ENCODE peak calls at places on chromosomes 16 and 17, in five cellular contexts. G, B, P, K and C are unnamed samples.

GRCh38 chr17:18327556-18327955 is 12.5 kb downstream of the SMCR8 start:
- DNase-seq in G (no peak), K (no peak), P (no peak), B (no peak), C (peak)

GRCh38 chr17:6455321-6455705 is 11.1 kb downstream of the PIMREG start:
- DNase-seq in P (no peak), K (no peak), G (peak), B (no peak), C (peak)

GRCh38 chr17:13498184-13498583 is 103.5 kb downstream of the HS3ST3A1 start:
- DNase-seq in K (no peak), G (no peak), P (no peak), B (no peak), C (no peak)

GRCh38 chr17:78112508-78113471 is 15.8 kb downstream of the TMC6 start:
- DNase-seq in B (peak), P (peak), K (peak), G (peak), C (peak)

GRCh38 chr16:87392823-87393679 is 915 bp downstream of the MAP1LC3B start:
- DNase-seq in B (peak), G (peak), K (peak), P (peak), C (peak)

GRCh38 chr17:41739661-41740352 is 5.4 kb upstream of the HAP1 start:
- DNase-seq in K (no peak), G (no peak), B (no peak), P (peak), C (peak)

GRCh38 chr16:73020409-73020884 is 27.5 kb downstream of the ZFHX3 start:
- DNase-seq in K (peak), G (no peak), B (peak), P (peak), C (peak)

GRCh38 chr17:557371-557770 is 157.3 kb downstream of the VPS53 start:
- DNase-seq in P (no peak), B (no peak), K (no peak), G (no peak), C (no peak)

GRCh38 chr17:9218068-9218635 is 196.8 kb downstream of the NTN1 start:
- DNase-seq in G (no peak), P (no peak), K (no peak), B (no peak), C (peak)

GRCh38 chr17:80791758-80792284 is 199.8 kb upstream of the CHMP6 start:
- DNase-seq in K (peak), B (peak), P (peak), G (no peak), C (peak)

GRCh38 chr16:30658731-30659506 is 688 bp downstream of the FBRS start:
- DNase-seq in B (peak), K (peak), P (peak), G (peak), C (peak)

GRCh38 chr17:50218071-50218759 is 16.8 kb upstream of the COL1A1 start:
- DNase-seq in G (no peak), P (no peak), K (no peak), B (no peak), C (peak)

GRCh38 chr16:85170066-85171003 is 58.1 kb upstream of the CIBAR2 start:
- DNase-seq in K (peak), P (no peak), G (no peak), B (no peak), C (peak)

GRCh38 chr17:17205368-17206148 is 575 bp downstream of the PLD6 start:
- DNase-seq in G (peak), B (peak), K (peak), P (peak), C (peak)

GRCh38 chr17:79944821-79945391 is 90.8 kb downstream of the TBC1D16 start:
- DNase-seq in P (no peak), G (no peak), K (peak), B (peak), C (peak)

GRCh38 chr16:15777533-15778203 is 79.2 kb downstream of the MYH11 start:
- DNase-seq in B (no peak), K (no peak), P (peak), G (peak), C (no peak)

GRCh38 chr16:47392114-47392513 is 68.7 kb downstream of the ITFG1 start:
- DNase-seq in P (no peak), G (peak), K (no peak), B (no peak), C (peak)

GRCh38 chr16:1108299-1109252 is 12.5 kb upstream of the C1QTNF8 start:
- DNase-seq in P (peak), B (peak), G (no peak), K (peak), C (peak)

GRCh38 chr16:11669380-11670146 is 1.3 kb downstream of the SNN start:
- DNase-seq in B (peak), P (no peak), G (no peak), K (peak), C (peak)

GRCh38 chr16:23676924-23677480 is 1.7 kb upstream of the PLK1 start:
- DNase-seq in P (no peak), K (no peak), B (no peak), G (no peak), C (peak)

GRCh38 chr16:23679986-23680336 is 1.3 kb downstream of the PLK1 start:
- DNase-seq in G (peak), P (no peak), B (no peak), K (no peak), C (no peak)

GRCh38 chr16:23679274-23679985 is 741 bp downstream of the PLK1 start:
- DNase-seq in B (peak), P (peak), K (no peak), G (peak), C (peak)

GRCh38 chr16:23682181-23682580 is 3.5 kb downstream of the PLK1 start:
- DNase-seq in P (no peak), K (no peak), G (no peak), B (no peak), C (no peak)

GRCh38 chr16:23678430-23679273 is at the start of gene PLK1:
- DNase-seq in P (peak), G (peak), K (peak), B (peak), C (peak)
- TF ChIP-seq CTCF in P (no peak), G (peak), K (peak), B (no peak), C (peak)

GRCh38 chr17:74118504-74118903 is 85.0 kb upstream of the RPL38 start:
- DNase-seq in P (no peak), K (no peak), G (no peak), B (no peak), C (no peak)
- TF ChIP-seq CTCF in P (no peak), K (no peak), G (no peak), B (peak), C (no peak)

DNA sequence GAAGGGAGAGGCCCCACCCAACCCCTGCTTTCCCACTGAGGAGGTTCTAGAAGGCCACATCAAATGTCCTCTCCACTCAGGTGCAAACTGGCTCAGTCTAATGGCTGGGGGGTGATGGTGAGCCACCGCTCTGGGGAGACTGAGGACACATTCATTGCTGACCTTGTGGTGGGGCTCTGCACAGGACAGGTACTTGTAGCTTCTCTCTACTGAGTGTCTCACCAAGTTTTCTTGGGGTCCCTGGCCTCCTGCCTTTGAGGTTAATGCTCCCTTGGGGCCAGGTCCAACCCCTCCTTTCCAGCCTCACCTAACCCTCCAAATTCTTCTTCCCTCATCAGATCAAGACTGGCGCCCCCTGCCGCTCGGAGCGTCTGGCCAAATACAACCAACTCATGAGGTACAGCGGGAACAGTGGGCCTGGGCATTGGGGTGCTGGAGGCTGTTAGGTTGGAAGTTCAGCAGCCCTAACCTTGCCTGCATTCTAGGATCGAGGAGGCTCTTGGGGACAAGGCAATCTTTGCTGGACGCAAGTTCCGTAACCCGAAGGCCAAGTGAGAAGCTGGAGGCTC is 5.7 kb downstream of the ENO3 start:
- DNase-seq in G (peak), K (peak), B (no peak), P (no peak), C (peak)
- TF ChIP-seq CTCF in G (peak), K (peak), B (no peak), P (no peak), C (peak)

DNA sequence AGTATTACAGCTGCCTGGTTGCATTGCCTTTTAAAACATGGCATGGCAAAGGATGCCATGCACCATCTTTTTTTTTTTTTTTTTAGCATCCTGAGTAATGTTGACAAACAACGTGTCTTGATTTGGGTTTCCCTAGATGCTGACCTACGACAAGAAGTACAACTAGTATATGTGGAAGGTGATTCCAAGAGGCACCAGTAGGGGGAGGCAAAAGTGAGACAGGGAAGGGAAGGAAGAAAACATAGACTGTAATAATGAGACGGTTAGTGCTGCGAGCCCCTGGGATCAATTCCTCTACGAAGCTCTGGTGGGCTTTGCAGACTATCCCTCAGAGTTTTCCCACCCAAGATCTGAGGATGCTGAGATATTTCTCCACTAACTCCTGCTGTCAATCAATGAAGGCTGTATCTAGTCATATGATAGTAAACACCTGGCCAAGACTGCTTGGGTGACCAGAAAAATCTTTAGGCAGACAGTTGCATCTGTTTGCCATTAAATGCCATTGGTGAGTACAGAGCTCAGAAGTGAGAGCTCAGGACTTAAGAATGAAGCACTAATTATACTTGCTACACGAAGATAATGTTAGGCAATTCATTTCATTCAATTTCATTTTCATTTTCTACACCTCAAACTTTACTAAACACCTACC is 458.6 kb upstream of the GOT2 start:
- DNase-seq in K (no peak), G (peak), P (no peak), B (peak), C (no peak)
- TF ChIP-seq CTCF in K (no peak), G (peak), P (no peak), B (peak), C (peak)

GRCh38 chr16:88697116-88697830 is 8.9 kb downstream of the RNF166 start:
- DNase-seq in B (no peak), P (no peak), K (no peak), G (no peak), C (no peak)
- TF ChIP-seq CTCF in B (no peak), P (no peak), K (no peak), G (no peak), C (no peak)

DNA sequence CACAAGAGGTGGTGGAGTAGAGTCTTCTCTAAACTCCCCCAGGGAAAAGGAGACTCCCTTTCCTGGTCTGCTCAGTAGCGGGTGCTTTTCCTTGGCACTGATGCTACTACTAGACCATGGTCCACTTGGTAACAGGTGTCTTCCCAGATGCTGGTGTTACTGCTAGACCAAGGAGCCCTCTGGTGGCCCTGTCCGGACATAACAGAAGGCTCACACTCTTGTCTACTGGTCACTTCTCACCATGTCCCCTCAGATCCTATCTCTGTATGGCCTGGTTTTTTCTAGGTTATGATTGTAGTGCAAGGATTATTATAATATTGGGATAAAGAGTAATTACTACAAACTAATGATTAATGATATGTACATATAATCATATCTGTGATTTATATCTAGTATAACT is 49.7 kb upstream of the ARL4D start:
- DNase-seq in B (no peak), K (no peak), P (no peak), G (no peak), C (no peak)
- TF ChIP-seq CTCF in B (no peak), K (no peak), P (no peak), G (no peak), C (no peak)

GRCh38 chr17:58308173-58308984 is 20.2 kb downstream of the TSPOAP1 start:
- DNase-seq in P (no peak), B (no peak), K (no peak), G (no peak), C (peak)
- TF ChIP-seq CTCF in P (no peak), B (peak), K (no peak), G (peak), C (no peak)

GRCh38 chr17:60231234-60231633 is 81.5 kb downstream of the CA4 start:
- DNase-seq in P (peak), B (no peak), G (peak), K (no peak), C (peak)
- TF ChIP-seq CTCF in P (peak), B (peak), G (peak), K (peak), C (peak)